ENCODE peak calls at places on chromosomes 2 and 18, in four cellular contexts. One of them, this sample, is unnamed.

GRCh38 chr2:1618191-1618961 is 125.9 kb downstream of the PXDN start:
- DNase-seq in GM12878: no peak
- DNase-seq in K562: no peak
- DNase-seq in SK-N-SH: no peak
- DNase-seq in this sample: no peak

GRCh38 chr2:81260320-81260719 is 955.8 kb upstream of the LRRTM1 start:
- DNase-seq in GM12878: no peak
- DNase-seq in K562: no peak
- DNase-seq in SK-N-SH: no peak
- DNase-seq in this sample: no peak

GRCh38 chr2:108324531-108325256 is 36.0 kb downstream of the SULT1C2 start:
- DNase-seq in GM12878: no peak
- DNase-seq in K562: no peak
- DNase-seq in SK-N-SH: no peak
- DNase-seq in this sample: no peak

GRCh38 chr2:222972420-222972819 is 79.6 kb upstream of the KCNE4 start:
- DNase-seq in GM12878: no peak
- DNase-seq in K562: no peak
- DNase-seq in SK-N-SH: no peak
- DNase-seq in this sample: no peak

GRCh38 chr2:96715658-96716057 is 24.2 kb downstream of the LMAN2L start:
- DNase-seq in GM12878: no peak
- DNase-seq in K562: no peak
- DNase-seq in SK-N-SH: no peak
- DNase-seq in this sample: no peak

GRCh38 chr2:45330617-45331016 is 280.4 kb downstream of the SRBD1 start:
- DNase-seq in GM12878: no peak
- DNase-seq in K562: no peak
- DNase-seq in SK-N-SH: no peak
- DNase-seq in this sample: no peak

GRCh38 chr2:140502951-140503630 is 1627.7 kb downstream of the LRP1B start:
- DNase-seq in GM12878: no peak
- DNase-seq in K562: no peak
- DNase-seq in SK-N-SH: no peak
- DNase-seq in this sample: no peak

GRCh38 chr2:88211005-88211808 is 41.1 kb downstream of the THNSL2 start:
- DNase-seq in GM12878: no peak
- DNase-seq in K562: no peak
- DNase-seq in SK-N-SH: no peak
- DNase-seq in this sample: no peak

GRCh38 chr2:72963423-72964145 is 46.3 kb downstream of the EMX1 start:
- DNase-seq in GM12878: no peak
- DNase-seq in K562: no peak
- DNase-seq in SK-N-SH: peak
- DNase-seq in this sample: no peak

GRCh38 chr18:5879479-5879882 is 15.8 kb downstream of the TMEM200C start:
- DNase-seq in GM12878: no peak
- DNase-seq in K562: peak
- DNase-seq in SK-N-SH: peak
- DNase-seq in this sample: peak

GRCh38 chr18:62786689-62787088 is 71.3 kb downstream of the PHLPP1 start:
- DNase-seq in GM12878: no peak
- DNase-seq in K562: no peak
- DNase-seq in SK-N-SH: no peak
- DNase-seq in this sample: no peak

GRCh38 chr2:7594211-7594610 is 677.0 kb downstream of the RNF144A start:
- DNase-seq in GM12878: no peak
- DNase-seq in K562: no peak
- DNase-seq in SK-N-SH: no peak
- DNase-seq in this sample: no peak

GRCh38 chr2:86442642-86443005 is 1.5 kb downstream of the KDM3A start:
- DNase-seq in GM12878: peak
- DNase-seq in K562: peak
- DNase-seq in SK-N-SH: peak
- DNase-seq in this sample: peak

GRCh38 chr2:150621800-150622199 is 134.3 kb upstream of the RND3 start:
- DNase-seq in GM12878: no peak
- DNase-seq in K562: no peak
- DNase-seq in SK-N-SH: no peak
- DNase-seq in this sample: no peak

GRCh38 chr2:35168351-35168750 is 1187.2 kb upstream of the CRIM1 start:
- DNase-seq in GM12878: no peak
- DNase-seq in K562: no peak
- DNase-seq in SK-N-SH: no peak
- DNase-seq in this sample: no peak

GRCh38 chr2:67879586-67880290 is 183.1 kb downstream of the C1D start:
- DNase-seq in GM12878: no peak
- DNase-seq in K562: no peak
- DNase-seq in SK-N-SH: peak
- DNase-seq in this sample: no peak

GRCh38 chr2:26399781-26400376 is 1.8 kb upstream of the DRC1 start:
- DNase-seq in GM12878: no peak
- DNase-seq in K562: no peak
- DNase-seq in SK-N-SH: no peak
- DNase-seq in this sample: no peak

GRCh38 chr2:15498554-15498953 is 62.6 kb downstream of the NBAS start:
- DNase-seq in GM12878: no peak
- DNase-seq in K562: no peak
- DNase-seq in SK-N-SH: no peak
- DNase-seq in this sample: no peak

GRCh38 chr2:120858764-120859525 is 123.3 kb downstream of the GLI2 start:
- DNase-seq in GM12878: no peak
- DNase-seq in K562: no peak
- DNase-seq in SK-N-SH: peak
- DNase-seq in this sample: no peak

GRCh38 chr2:85760371-85760770 is 6.6 kb downstream of the ATOH8 start:
- DNase-seq in GM12878: no peak
- DNase-seq in K562: no peak
- DNase-seq in SK-N-SH: no peak
- DNase-seq in this sample: no peak

GRCh38 chr2:227824711-227825110 is 11.1 kb downstream of the CCL20 start:
- DNase-seq in GM12878: no peak
- DNase-seq in K562: no peak
- DNase-seq in SK-N-SH: no peak
- DNase-seq in this sample: no peak

GRCh38 chr2:53217250-53217649 is 550.4 kb upstream of the CHAC2 start:
- DNase-seq in GM12878: no peak
- DNase-seq in K562: no peak
- DNase-seq in SK-N-SH: no peak
- DNase-seq in this sample: no peak

GRCh38 chr18:26185267-26185666 is 41.0 kb upstream of the TAF4B start:
- DNase-seq in GM12878: no peak
- DNase-seq in K562: no peak
- DNase-seq in SK-N-SH: no peak
- DNase-seq in this sample: peak

GRCh38 chr2:28956890-28957289 is 24.2 kb upstream of the TOGARAM2 start:
- DNase-seq in GM12878: no peak
- DNase-seq in K562: no peak
- DNase-seq in SK-N-SH: no peak
- DNase-seq in this sample: no peak

GRCh38 chr2:18119883-18120282 is 241.4 kb downstream of the KCNS3 start:
- DNase-seq in GM12878: no peak
- DNase-seq in K562: no peak
- DNase-seq in SK-N-SH: no peak
- DNase-seq in this sample: no peak

GRCh38 chr2:23900927-23901322 is 26.0 kb downstream of the ATAD2B start:
- DNase-seq in GM12878: no peak
- DNase-seq in K562: peak
- DNase-seq in SK-N-SH: no peak
- DNase-seq in this sample: no peak

GRCh38 chr2:43221660-43222471 is 4.5 kb downstream of the ZFP36L2 start:
- DNase-seq in GM12878: no peak
- DNase-seq in K562: peak
- DNase-seq in SK-N-SH: peak
- DNase-seq in this sample: peak

GRCh38 chr18:36942264-36942663 is 113.3 kb downstream of the KIAA1328 start:
- DNase-seq in GM12878: no peak
- DNase-seq in K562: peak
- DNase-seq in SK-N-SH: peak
- DNase-seq in this sample: peak

GRCh38 chr2:96116879-96117533 is 635 bp upstream of the ADRA2B start:
- DNase-seq in GM12878: no peak
- DNase-seq in K562: peak
- DNase-seq in SK-N-SH: peak
- DNase-seq in this sample: peak

GRCh38 chr2:67641302-67641701 is 244.2 kb downstream of the ETAA1 start:
- DNase-seq in GM12878: no peak
- DNase-seq in K562: no peak
- DNase-seq in SK-N-SH: no peak
- DNase-seq in this sample: no peak

GRCh38 chr2:60554649-60555065 is 1.2 kb upstream of the BCL11A start:
- DNase-seq in GM12878: no peak
- DNase-seq in K562: peak
- DNase-seq in SK-N-SH: peak
- DNase-seq in this sample: no peak

GRCh38 chr2:8303322-8303832 is 378.5 kb upstream of the ID2 start:
- DNase-seq in GM12878: peak
- DNase-seq in K562: no peak
- DNase-seq in SK-N-SH: no peak
- DNase-seq in this sample: no peak

GRCh38 chr2:30492185-30492584 is 45.1 kb downstream of the LCLAT1 start:
- DNase-seq in GM12878: no peak
- DNase-seq in K562: no peak
- DNase-seq in SK-N-SH: no peak
- DNase-seq in this sample: no peak

DNA sequence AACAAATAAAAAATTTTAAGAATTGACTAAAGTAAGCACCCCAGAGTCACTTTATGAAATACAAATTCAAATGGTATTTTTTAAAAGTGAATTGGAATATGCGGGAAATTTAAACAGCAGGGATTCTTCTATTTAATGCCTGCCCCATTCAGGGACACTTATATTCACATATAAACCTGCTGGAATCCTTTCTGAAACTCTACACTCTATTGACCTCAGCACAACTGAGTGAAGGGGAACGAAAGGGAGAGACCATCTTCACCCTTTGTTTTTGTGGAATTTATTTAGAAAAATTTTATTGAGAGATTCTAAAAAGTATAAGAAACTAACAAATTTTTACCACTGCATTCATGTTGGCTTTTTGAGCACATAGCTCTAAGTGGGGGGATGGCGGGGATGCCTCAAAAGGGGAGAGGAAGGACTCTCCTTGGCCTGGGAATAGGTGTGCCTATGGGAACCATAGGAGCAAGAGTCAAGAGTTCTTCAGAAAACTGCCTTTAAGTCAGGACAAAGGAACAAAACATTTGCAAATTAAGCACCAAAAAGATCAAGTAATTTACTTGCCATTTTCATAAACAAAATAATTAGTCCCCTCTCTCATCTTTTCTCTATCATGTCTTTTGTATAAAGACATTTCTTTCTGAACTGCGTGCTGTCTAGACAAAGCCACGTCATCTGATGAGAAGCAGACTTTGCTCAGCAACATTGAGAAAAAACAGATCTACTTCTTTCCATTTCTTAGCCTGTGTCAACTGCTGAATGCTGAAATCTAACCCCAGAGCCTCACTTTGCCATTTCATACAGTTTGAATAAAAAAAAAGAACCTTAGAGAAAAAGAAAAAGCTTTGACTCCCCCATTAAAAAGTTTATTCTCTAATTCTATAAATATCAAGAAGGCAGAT is 21.6 kb upstream of the FLACC1 start:
- DNase-seq in GM12878: no peak
- DNase-seq in K562: no peak
- DNase-seq in SK-N-SH: no peak
- DNase-seq in this sample: no peak
- TF ChIP-seq FOXM1 in GM12878: no peak
- TF ChIP-seq FOXM1 in K562: no peak
- TF ChIP-seq FOXM1 in SK-N-SH: no peak
- TF ChIP-seq FOXM1 in this sample: no peak

DNA sequence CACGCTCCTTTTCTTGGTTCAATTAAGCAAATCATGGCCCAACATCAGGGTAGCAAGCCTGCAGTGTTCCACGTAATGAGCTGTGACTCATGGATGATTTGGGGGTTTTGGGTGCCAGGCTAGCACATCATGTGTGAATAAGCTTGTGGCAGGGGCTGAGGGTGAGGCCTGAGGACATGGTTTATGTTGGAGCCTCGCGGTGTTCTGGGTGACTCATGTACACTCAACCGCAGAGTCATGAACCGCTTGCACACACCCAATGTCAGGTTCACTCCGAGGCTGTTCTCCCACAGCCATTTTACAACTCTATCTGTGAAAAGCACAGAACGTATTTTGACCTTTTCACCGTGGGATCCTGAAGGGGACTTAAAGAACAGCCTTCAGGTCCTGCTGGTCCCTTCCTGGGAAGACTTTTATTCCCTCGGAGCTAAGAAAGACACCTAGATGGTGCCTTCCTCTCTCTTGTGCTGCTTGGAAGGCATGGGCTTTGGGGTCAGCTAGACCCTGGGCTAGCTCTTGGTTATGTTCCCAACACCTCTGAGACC is 139.9 kb upstream of the ZEB2 start:
- DNase-seq in GM12878: no peak
- DNase-seq in K562: peak
- DNase-seq in SK-N-SH: no peak
- DNase-seq in this sample: no peak
- TF ChIP-seq FOXM1 in GM12878: no peak
- TF ChIP-seq FOXM1 in K562: no peak
- TF ChIP-seq FOXM1 in SK-N-SH: no peak
- TF ChIP-seq FOXM1 in this sample: no peak

DNA sequence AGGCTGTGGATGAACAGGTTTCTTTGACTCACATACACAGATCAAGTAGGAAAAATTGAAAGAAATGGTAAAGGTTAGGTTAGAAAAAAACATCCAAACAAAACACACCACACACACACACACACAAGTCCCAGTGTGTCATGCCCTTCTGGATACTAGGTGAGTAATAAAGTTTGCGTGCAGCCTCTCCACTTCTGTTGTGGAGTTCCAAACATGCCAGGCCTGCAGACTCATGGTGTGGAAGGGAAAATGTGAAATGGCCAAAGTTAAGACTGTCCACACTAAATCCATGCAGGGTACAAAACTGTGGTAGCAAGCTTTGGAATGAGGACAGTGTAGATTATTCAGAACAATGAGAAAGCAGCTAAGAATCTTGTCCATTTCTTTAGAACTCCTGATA is 114.6 kb downstream of the IKZF2 start:
- DNase-seq in GM12878: no peak
- DNase-seq in K562: no peak
- DNase-seq in SK-N-SH: no peak
- DNase-seq in this sample: no peak
- TF ChIP-seq FOXM1 in GM12878: no peak
- TF ChIP-seq FOXM1 in K562: no peak
- TF ChIP-seq FOXM1 in SK-N-SH: no peak
- TF ChIP-seq FOXM1 in this sample: no peak

GRCh38 chr2:74505448-74506246 is 1.8 kb downstream of the PCGF1 start:
- DNase-seq in GM12878: no peak
- DNase-seq in K562: no peak
- DNase-seq in SK-N-SH: no peak
- DNase-seq in this sample: no peak

GRCh38 chr2:74511104-74511989 is 2.9 kb upstream of the TLX2 start:
- DNase-seq in GM12878: no peak
- DNase-seq in K562: no peak
- DNase-seq in SK-N-SH: no peak
- DNase-seq in this sample: no peak

GRCh38 chr2:74510272-74510671 is 2.8 kb upstream of the PCGF1 start:
- DNase-seq in GM12878: no peak
- DNase-seq in K562: no peak
- DNase-seq in SK-N-SH: no peak
- DNase-seq in this sample: no peak

GRCh38 chr2:74507145-74507925 is at the start of gene PCGF1:
- DNase-seq in GM12878: peak
- DNase-seq in K562: peak
- DNase-seq in SK-N-SH: peak
- DNase-seq in this sample: peak

GRCh38 chr2:74507926-74508520 is 528 bp upstream of the PCGF1 start:
- DNase-seq in GM12878: no peak
- DNase-seq in K562: peak
- DNase-seq in SK-N-SH: peak
- DNase-seq in this sample: peak
- TF ChIP-seq FOXM1 in GM12878: no peak
- TF ChIP-seq FOXM1 in K562: no peak
- TF ChIP-seq FOXM1 in SK-N-SH: no peak
- TF ChIP-seq FOXM1 in this sample: no peak